ENCODE peak calls at places on chromosomes 13 and 19, in six cellular contexts. One of them, this sample, is unnamed.

GRCh38 chr19:35812220-35813042 is at the start of gene PRODH2:
- ATAC-seq in CD4-positive, CD25-positive, alpha-beta regulatory T cell: no peak
- ATAC-seq in activated T-helper 17 cell treated with anti-CD3 and anti-CD28 coated beads, Interleukin-2, amount 50 U/mL, for 72 hours: no peak
- ATAC-seq in CD8-positive, alpha-beta T cell: no peak
- ATAC-seq in sciatic nerve: no peak
- ATAC-seq in stimulated activated naive CD8-positive, alpha-beta T cell treated with anti-CD3 and anti-CD28 coated beads, Interleukin-15, Interleukin-2, amounts not matched to agents 100 U/mL and 50 U/mL, for 24 hours: peak
- ATAC-seq in this sample: peak

GRCh38 chr19:686589-687297 is 8.5 kb downstream of the PRSS57 start:
- ATAC-seq in CD4-positive, CD25-positive, alpha-beta regulatory T cell: no peak
- ATAC-seq in activated T-helper 17 cell treated with anti-CD3 and anti-CD28 coated beads, Interleukin-2, amount 50 U/mL, for 72 hours: no peak
- ATAC-seq in CD8-positive, alpha-beta T cell: no peak
- ATAC-seq in sciatic nerve: no peak
- ATAC-seq in stimulated activated naive CD8-positive, alpha-beta T cell treated with anti-CD3 and anti-CD28 coated beads, Interleukin-15, Interleukin-2, amounts not matched to agents 100 U/mL and 50 U/mL, for 24 hours: peak
- ATAC-seq in this sample: no peak

GRCh38 chr19:45350477-45351058 is 10.0 kb downstream of the KLC3 start:
- ATAC-seq in CD4-positive, CD25-positive, alpha-beta regulatory T cell: no peak
- ATAC-seq in activated T-helper 17 cell treated with anti-CD3 and anti-CD28 coated beads, Interleukin-2, amount 50 U/mL, for 72 hours: no peak
- ATAC-seq in CD8-positive, alpha-beta T cell: no peak
- ATAC-seq in sciatic nerve: no peak
- ATAC-seq in stimulated activated naive CD8-positive, alpha-beta T cell treated with anti-CD3 and anti-CD28 coated beads, Interleukin-15, Interleukin-2, amounts not matched to agents 100 U/mL and 50 U/mL, for 24 hours: no peak
- ATAC-seq in this sample: no peak

GRCh38 chr19:58326914-58327726 is at the start of gene ZSCAN22:
- ATAC-seq in CD4-positive, CD25-positive, alpha-beta regulatory T cell: peak
- ATAC-seq in activated T-helper 17 cell treated with anti-CD3 and anti-CD28 coated beads, Interleukin-2, amount 50 U/mL, for 72 hours: peak
- ATAC-seq in CD8-positive, alpha-beta T cell: peak
- ATAC-seq in sciatic nerve: peak
- ATAC-seq in stimulated activated naive CD8-positive, alpha-beta T cell treated with anti-CD3 and anti-CD28 coated beads, Interleukin-15, Interleukin-2, amounts not matched to agents 100 U/mL and 50 U/mL, for 24 hours: peak
- ATAC-seq in this sample: peak

GRCh38 chr13:98343461-98343860 is 166.4 kb upstream of the RNF113B start:
- ATAC-seq in CD4-positive, CD25-positive, alpha-beta regulatory T cell: no peak
- ATAC-seq in activated T-helper 17 cell treated with anti-CD3 and anti-CD28 coated beads, Interleukin-2, amount 50 U/mL, for 72 hours: no peak
- ATAC-seq in CD8-positive, alpha-beta T cell: no peak
- ATAC-seq in sciatic nerve: no peak
- ATAC-seq in stimulated activated naive CD8-positive, alpha-beta T cell treated with anti-CD3 and anti-CD28 coated beads, Interleukin-15, Interleukin-2, amounts not matched to agents 100 U/mL and 50 U/mL, for 24 hours: no peak
- ATAC-seq in this sample: no peak

GRCh38 chr19:47435883-47436417 is 16.6 kb upstream of the MEIS3 start:
- ATAC-seq in CD4-positive, CD25-positive, alpha-beta regulatory T cell: no peak
- ATAC-seq in activated T-helper 17 cell treated with anti-CD3 and anti-CD28 coated beads, Interleukin-2, amount 50 U/mL, for 72 hours: no peak
- ATAC-seq in CD8-positive, alpha-beta T cell: no peak
- ATAC-seq in sciatic nerve: no peak
- ATAC-seq in stimulated activated naive CD8-positive, alpha-beta T cell treated with anti-CD3 and anti-CD28 coated beads, Interleukin-15, Interleukin-2, amounts not matched to agents 100 U/mL and 50 U/mL, for 24 hours: no peak
- ATAC-seq in this sample: no peak

GRCh38 chr13:60788156-60788829 is 391.3 kb downstream of the TDRD3 start:
- ATAC-seq in CD4-positive, CD25-positive, alpha-beta regulatory T cell: no peak
- ATAC-seq in activated T-helper 17 cell treated with anti-CD3 and anti-CD28 coated beads, Interleukin-2, amount 50 U/mL, for 72 hours: no peak
- ATAC-seq in CD8-positive, alpha-beta T cell: no peak
- ATAC-seq in sciatic nerve: peak
- ATAC-seq in stimulated activated naive CD8-positive, alpha-beta T cell treated with anti-CD3 and anti-CD28 coated beads, Interleukin-15, Interleukin-2, amounts not matched to agents 100 U/mL and 50 U/mL, for 24 hours: no peak
- ATAC-seq in this sample: no peak

GRCh38 chr19:11295180-11295579 is 780 bp upstream of the TSPAN16 start:
- ATAC-seq in CD4-positive, CD25-positive, alpha-beta regulatory T cell: no peak
- ATAC-seq in activated T-helper 17 cell treated with anti-CD3 and anti-CD28 coated beads, Interleukin-2, amount 50 U/mL, for 72 hours: no peak
- ATAC-seq in CD8-positive, alpha-beta T cell: no peak
- ATAC-seq in sciatic nerve: no peak
- ATAC-seq in stimulated activated naive CD8-positive, alpha-beta T cell treated with anti-CD3 and anti-CD28 coated beads, Interleukin-15, Interleukin-2, amounts not matched to agents 100 U/mL and 50 U/mL, for 24 hours: no peak
- ATAC-seq in this sample: no peak

GRCh38 chr13:102878491-102878890 is 32.7 kb downstream of the ERCC5 start:
- ATAC-seq in CD4-positive, CD25-positive, alpha-beta regulatory T cell: no peak
- ATAC-seq in activated T-helper 17 cell treated with anti-CD3 and anti-CD28 coated beads, Interleukin-2, amount 50 U/mL, for 72 hours: no peak
- ATAC-seq in CD8-positive, alpha-beta T cell: no peak
- ATAC-seq in sciatic nerve: no peak
- ATAC-seq in stimulated activated naive CD8-positive, alpha-beta T cell treated with anti-CD3 and anti-CD28 coated beads, Interleukin-15, Interleukin-2, amounts not matched to agents 100 U/mL and 50 U/mL, for 24 hours: no peak
- ATAC-seq in this sample: no peak

GRCh38 chr13:48315981-48316380 is 12.4 kb downstream of the RB1 start:
- ATAC-seq in CD4-positive, CD25-positive, alpha-beta regulatory T cell: no peak
- ATAC-seq in activated T-helper 17 cell treated with anti-CD3 and anti-CD28 coated beads, Interleukin-2, amount 50 U/mL, for 72 hours: no peak
- ATAC-seq in CD8-positive, alpha-beta T cell: no peak
- ATAC-seq in sciatic nerve: no peak
- ATAC-seq in stimulated activated naive CD8-positive, alpha-beta T cell treated with anti-CD3 and anti-CD28 coated beads, Interleukin-15, Interleukin-2, amounts not matched to agents 100 U/mL and 50 U/mL, for 24 hours: no peak
- ATAC-seq in this sample: no peak

This sample was measured in stimulated activated memory B cell treated with anti-CD40 and anti-IgM and Interleukin-4, amounts not matched to agents 10 μg/mL and 1 μg/mL and 100 μg/mL, for 72 hours.